ENCODE peak calls at places on chromosomes 12 and 14, in four cellular contexts. Q is NCI-H510A treated with DMSO at 0.1 percent for 48 hours, H is fibroblast of mammary gland, F is RWPE1. Y is an unnamed sample.

GRCh38 chr12:12356886-12357696 is at the start of gene BORCS5:
- DNase-seq in Q (peak; percentile 92), H (peak; percentile 86), F (peak; percentile 89), Y (peak; percentile 95)

GRCh38 chr12:132506730-132507538 is 17.0 kb downstream of the FBRSL1 start:
- DNase-seq in Q (no peak), H (peak; percentile 64), F (no peak), Y (peak; percentile 59)

GRCh38 chr12:5268424-5269210 is 163.3 kb upstream of the NTF3 start:
- DNase-seq in Q (peak; percentile 80), H (no peak), F (no peak), Y (peak; percentile 45)

GRCh38 chr14:57692671-57693070 is 173.2 kb downstream of the SLC35F4 start:
- DNase-seq in Q (peak; percentile 33), H (peak; percentile 78), F (peak; percentile 26), Y (peak; percentile 10)

GRCh38 chr12:111887916-111888745 is 46.1 kb downstream of the MAPKAPK5 start:
- DNase-seq in Q (no peak), H (no peak), F (no peak), Y (no peak)

GRCh38 chr12:98595152-98595988 is 1.9 kb downstream of the SLC25A3 start:
- DNase-seq in Q (no peak), H (peak; percentile 70), F (peak; percentile 43), Y (no peak)

GRCh38 chr14:93743270-93744060 is 44.8 kb downstream of the PRIMA1 start:
- DNase-seq in Q (no peak), H (no peak), F (no peak), Y (no peak)

GRCh38 chr12:111438501-111438900 is 32.8 kb downstream of the SH2B3 start:
- DNase-seq in Q (peak; percentile 3), H (peak; percentile 60), F (peak; percentile 64), Y (no peak)

GRCh38 chr12:27548301-27549199 is 24.5 kb downstream of the PPFIBP1 start:
- DNase-seq in Q (no peak), H (no peak), F (no peak), Y (no peak)

GRCh38 chr12:69443916-69444315 is 26.3 kb upstream of the FRS2 start:
- DNase-seq in Q (no peak), H (no peak), F (no peak), Y (no peak)

GRCh38 chr12:15227004-15227679 is 5.9 kb upstream of the RERG start:
- DNase-seq in Q (no peak), H (peak; percentile 78), F (peak; percentile 28), Y (peak; percentile 24)

GRCh38 chr12:31033681-31034080 is 40.0 kb upstream of the DDX11 start:
- DNase-seq in Q (no peak), H (peak; percentile 12), F (no peak), Y (no peak)

GRCh38 chr14:86464386-86464785 is 934.4 kb downstream of the FLRT2 start:
- DNase-seq in Q (no peak), H (peak; percentile 6), F (no peak), Y (no peak)

GRCh38 chr14:93059917-93060545 is 55.7 kb downstream of the ITPK1 start:
- DNase-seq in Q (no peak), H (no peak), F (no peak), Y (no peak)

GRCh38 chr14:92542766-92543554 is 29.4 kb downstream of the RIN3 start:
- DNase-seq in Q (no peak), H (no peak), F (no peak), Y (no peak)